ENCODE peak calls at places on chromosomes 2 and 18, in eight cellular contexts. G, L, D, B, Y, U, T and V are unnamed samples.

GRCh38 chr2:72979896-72980295 is 62.6 kb downstream of the EMX1 start:
- DNase-seq in G (no peak), L (no peak), D (no peak), B (no peak), Y (peak; percentile 23), U (no peak), T (peak; percentile 3), V (no peak)

GRCh38 chr2:183059561-183059960 is 19.0 kb upstream of the DUSP19 start:
- DNase-seq in G (no peak), L (no peak), D (no peak), B (peak; percentile 79), Y (no peak), U (peak; percentile 90), T (no peak), V (peak; percentile 80)

GRCh38 chr2:219713110-219713509 is 85.7 kb downstream of the SLC4A3 start:
- DNase-seq in G (no peak), L (peak; percentile 24), D (no peak), B (peak; percentile 64), Y (no peak), U (no peak), T (no peak), V (peak; percentile 40)

GRCh38 chr2:172168917-172169346 is 66.2 kb upstream of the DLX2 start:
- DNase-seq in G (peak; percentile 65), L (no peak), D (no peak), B (peak; percentile 87), Y (no peak), U (peak; percentile 84), T (no peak), V (peak; percentile 30)

GRCh38 chr2:100736121-100736915 is 83.6 kb upstream of the NPAS2 start:
- DNase-seq in G (no peak), L (peak; percentile 12), D (no peak), B (no peak), Y (no peak), U (no peak), T (no peak), V (no peak)

GRCh38 chr2:63300835-63301234 is 250.2 kb downstream of the OTX1 start:
- DNase-seq in G (no peak), L (peak; percentile 19), D (no peak), B (no peak), Y (no peak), U (no peak), T (no peak), V (no peak)

GRCh38 chr2:197952540-197953202 is 148.3 kb downstream of the PLCL1 start:
- DNase-seq in G (no peak), L (no peak), D (no peak), B (no peak), Y (no peak), U (no peak), T (no peak), V (no peak)

GRCh38 chr2:222303828-222304736 is 5.3 kb upstream of the PAX3 start:
- DNase-seq in G (no peak), L (peak; percentile 62), D (no peak), B (no peak), Y (no peak), U (no peak), T (no peak), V (no peak)

GRCh38 chr2:240111253-240111652 is 24.9 kb downstream of the COPS9 start:
- DNase-seq in G (no peak), L (no peak), D (no peak), B (peak; percentile 58), Y (no peak), U (no peak), T (peak; percentile 63), V (no peak)

GRCh38 chr2:12718662-12719399 is 2.1 kb downstream of the TRIB2 start:
- DNase-seq in G (no peak), L (peak; percentile 88), D (peak; percentile 24), B (peak; percentile 36), Y (peak; percentile 43), U (peak; percentile 34), T (peak; percentile 74), V (no peak)

GRCh38 chr2:58448065-58448507 is 207.0 kb upstream of the FANCL start:
- DNase-seq in G (no peak), L (peak; percentile 89), D (no peak), B (peak; percentile 77), Y (peak; percentile 34), U (no peak), T (no peak), V (peak; percentile 63)

GRCh38 chr2:83967854-83968253 is 491.2 kb downstream of the SUCLG1 start:
- DNase-seq in G (no peak), L (peak; percentile 18), D (no peak), B (no peak), Y (no peak), U (no peak), T (no peak), V (no peak)

GRCh38 chr2:42110287-42110973 is 58.7 kb upstream of the EML4 start:
- DNase-seq in G (no peak), L (no peak), D (no peak), B (peak; percentile 58), Y (no peak), U (no peak), T (no peak), V (no peak)

GRCh38 chr18:56510108-56510507 is 128.3 kb downstream of the TXNL1 start:
- DNase-seq in G (no peak), L (no peak), D (no peak), B (no peak), Y (no peak), U (no peak), T (no peak), V (no peak)

GRCh38 chr2:37894601-37895000 is 30.5 kb upstream of the RMDN2 start:
- DNase-seq in G (no peak), L (no peak), D (no peak), B (no peak), Y (no peak), U (no peak), T (no peak), V (no peak)

GRCh38 chr2:150486539-150487484 is 655 bp downstream of the RND3 start:
- DNase-seq in G (no peak), L (peak; percentile 66), D (no peak), B (peak; percentile 54), Y (no peak), U (no peak), T (peak; percentile 73), V (peak; percentile 33)

GRCh38 chr2:222715729-222716128 is 44.3 kb downstream of the MOGAT1 start:
- DNase-seq in G (no peak), L (no peak), D (no peak), B (no peak), Y (peak; percentile 29), U (no peak), T (no peak), V (no peak)

GRCh38 chr2:62196278-62196901 is 475 bp downstream of the B3GNT2 start:
- DNase-seq in G (peak; percentile 60), L (no peak), D (peak; percentile 53), B (no peak), Y (peak; percentile 64), U (peak; percentile 39), T (peak; percentile 89), V (no peak)

GRCh38 chr2:62199392-62200125 is 3.6 kb downstream of the B3GNT2 start:
- DNase-seq in G (no peak), L (no peak), D (no peak), B (peak; percentile 92), Y (no peak), U (peak; percentile 45), T (no peak), V (no peak)

GRCh38 chr2:62198237-62198633 is 2.3 kb downstream of the B3GNT2 start:
- DNase-seq in G (no peak), L (no peak), D (no peak), B (no peak), Y (peak; percentile 36), U (no peak), T (no peak), V (no peak)

GRCh38 chr2:62197017-62197586 is 1.2 kb downstream of the B3GNT2 start:
- DNase-seq in G (no peak), L (peak; percentile 40), D (peak; percentile 12), B (no peak), Y (peak; percentile 63), U (no peak), T (no peak), V (no peak)

GRCh38 chr2:62197609-62198236 is 1.8 kb downstream of the B3GNT2 start:
- DNase-seq in G (no peak), L (peak; percentile 92), D (no peak), B (peak; percentile 38), Y (no peak), U (peak; percentile 48), T (peak; percentile 88), V (no peak)
- TF ChIP-seq CTCF in G (no peak), L (no peak), D (peak; percentile 9), B (no peak), Y (no peak), U (no peak), T (no peak), V (peak; percentile 3)

GRCh38 chr2:28155627-28156026 is 237.0 kb upstream of the FOSL2 start:
- DNase-seq in G (no peak), L (peak; percentile 58), D (no peak), B (no peak), Y (no peak), U (no peak), T (no peak), V (no peak)
- TF ChIP-seq CTCF in G (peak; percentile 70), L (peak; percentile 89), D (peak; percentile 25), B (peak; percentile 65), Y (no peak), U (peak; percentile 82), T (peak; percentile 21), V (peak; percentile 86)

DNA sequence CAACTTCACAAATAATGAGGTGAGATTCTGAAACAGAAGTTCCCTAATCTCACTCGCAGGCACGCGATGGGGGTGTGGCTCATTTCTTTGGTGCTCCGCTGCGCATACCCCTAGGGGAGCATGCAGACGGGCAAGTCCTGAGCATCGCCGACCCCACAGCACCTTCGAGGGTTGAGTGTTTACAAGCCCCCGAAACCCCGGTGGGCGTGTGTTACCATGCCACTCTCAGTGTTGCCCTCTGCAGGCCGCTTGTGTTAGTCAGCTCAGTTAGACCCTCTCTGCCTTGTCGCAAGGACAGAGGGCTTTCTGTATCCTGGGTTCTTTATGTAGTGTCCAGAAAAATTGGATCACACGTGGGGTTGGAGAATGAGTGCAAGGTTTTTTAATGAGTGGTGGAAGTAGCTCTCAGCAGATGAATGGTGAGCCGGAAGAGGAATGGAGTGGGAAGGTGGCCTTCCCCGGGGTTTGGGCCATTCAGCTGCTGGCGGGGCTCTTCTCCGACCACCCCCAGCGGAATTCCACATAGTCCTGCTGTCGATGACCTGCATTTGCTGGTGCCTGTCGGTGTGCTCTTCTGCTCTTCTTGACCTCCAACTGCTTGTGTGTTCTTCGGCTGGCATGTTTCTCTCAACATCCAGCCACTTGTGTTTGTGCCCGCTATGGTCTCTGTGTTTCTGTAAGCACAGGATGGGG is 191.3 kb downstream of the RPRM start:
- DNase-seq in G (no peak), L (peak; percentile 90), D (no peak), B (no peak), Y (no peak), U (no peak), T (no peak), V (no peak)
- TF ChIP-seq CTCF in G (no peak), L (peak; percentile 77), D (no peak), B (no peak), Y (no peak), U (no peak), T (no peak), V (peak; percentile 55)

GRCh38 chr2:216687646-216688045 is 7.7 kb downstream of the IGFBP5 start:
- DNase-seq in G (no peak), L (peak; percentile 50), D (no peak), B (no peak), Y (no peak), U (no peak), T (no peak), V (no peak)
- TF ChIP-seq CTCF in G (no peak), L (peak; percentile 61), D (no peak), B (peak; percentile 43), Y (peak; percentile 12), U (no peak), T (peak; percentile 16), V (peak; percentile 63)